ENCODE peak calls at places on chromosomes 12 and 14, in ten cellular contexts. One of them, this sample, is unnamed. For H3K9me3 and H3K4me1, the result is how much of the 10 kb centered on the place peaks cover.

GRCh38 chr12:47964102-47964723 is 817 bp downstream of the TMEM106C start:
- DNase-seq in CD8-positive, alpha-beta T cell: no peak
- DNase-seq in cardiac muscle cell: peak
- DNase-seq in breast epithelium: no peak
- DNase-seq in mammary epithelial cell: peak
- DNase-seq in uterus: peak
- DNase-seq in A549: peak
- DNase-seq in prostate gland: peak
- DNase-seq in fibroblast of lung: no peak
- DNase-seq in tibial artery: no peak
- DNase-seq in this sample: no peak

GRCh38 chr12:27861428-27862167 is 81.6 kb upstream of the MANSC4 start:
- DNase-seq in CD8-positive, alpha-beta T cell: no peak
- DNase-seq in cardiac muscle cell: peak
- DNase-seq in breast epithelium: no peak
- DNase-seq in mammary epithelial cell: peak
- DNase-seq in uterus: peak
- DNase-seq in A549: no peak
- DNase-seq in prostate gland: no peak
- DNase-seq in fibroblast of lung: peak
- DNase-seq in tibial artery: no peak
- DNase-seq in this sample: no peak

GRCh38 chr12:132954471-132955048 is 1.5 kb downstream of the ZNF605 start:
- DNase-seq in CD8-positive, alpha-beta T cell: no peak
- DNase-seq in cardiac muscle cell: no peak
- DNase-seq in breast epithelium: no peak
- DNase-seq in mammary epithelial cell: no peak
- DNase-seq in uterus: no peak
- DNase-seq in A549: peak
- DNase-seq in prostate gland: no peak
- DNase-seq in fibroblast of lung: no peak
- DNase-seq in tibial artery: peak
- DNase-seq in this sample: no peak

GRCh38 chr12:20601668-20602280 is 93.4 kb upstream of the SLCO1C1 start:
- DNase-seq in CD8-positive, alpha-beta T cell: no peak
- DNase-seq in cardiac muscle cell: peak
- DNase-seq in breast epithelium: no peak
- DNase-seq in mammary epithelial cell: no peak
- DNase-seq in uterus: no peak
- DNase-seq in A549: peak
- DNase-seq in prostate gland: no peak
- DNase-seq in fibroblast of lung: peak
- DNase-seq in tibial artery: no peak
- DNase-seq in this sample: no peak

GRCh38 chr14:62162998-62163589 is 400.9 kb downstream of the SNAPC1 start:
- DNase-seq in CD8-positive, alpha-beta T cell: no peak
- DNase-seq in cardiac muscle cell: peak
- DNase-seq in breast epithelium: no peak
- DNase-seq in mammary epithelial cell: peak
- DNase-seq in uterus: no peak
- DNase-seq in A549: peak
- DNase-seq in prostate gland: peak
- DNase-seq in fibroblast of lung: peak
- DNase-seq in tibial artery: no peak
- DNase-seq in this sample: peak

GRCh38 chr14:95647926-95648325 is 38.3 kb upstream of the TCL1B start:
- DNase-seq in CD8-positive, alpha-beta T cell: no peak
- DNase-seq in cardiac muscle cell: no peak
- DNase-seq in breast epithelium: no peak
- DNase-seq in mammary epithelial cell: no peak
- DNase-seq in uterus: no peak
- DNase-seq in A549: no peak
- DNase-seq in prostate gland: no peak
- DNase-seq in fibroblast of lung: no peak
- DNase-seq in tibial artery: no peak
- DNase-seq in this sample: no peak

GRCh38 chr12:50785406-50785805 is 21.5 kb downstream of the ATF1 start:
- DNase-seq in CD8-positive, alpha-beta T cell: no peak
- DNase-seq in cardiac muscle cell: peak
- DNase-seq in breast epithelium: no peak
- DNase-seq in mammary epithelial cell: no peak
- DNase-seq in uterus: no peak
- DNase-seq in A549: no peak
- DNase-seq in prostate gland: no peak
- DNase-seq in fibroblast of lung: no peak
- DNase-seq in tibial artery: no peak
- DNase-seq in this sample: no peak

GRCh38 chr12:52534482-52534881 is 14.3 kb upstream of the KRT5 start:
- DNase-seq in CD8-positive, alpha-beta T cell: no peak
- DNase-seq in cardiac muscle cell: no peak
- DNase-seq in breast epithelium: no peak
- DNase-seq in mammary epithelial cell: no peak
- DNase-seq in uterus: no peak
- DNase-seq in A549: no peak
- DNase-seq in prostate gland: no peak
- DNase-seq in fibroblast of lung: no peak
- DNase-seq in tibial artery: no peak
- DNase-seq in this sample: no peak

GRCh38 chr12:72673853-72674252 is 401.7 kb downstream of the TRHDE start:
- DNase-seq in CD8-positive, alpha-beta T cell: no peak
- DNase-seq in cardiac muscle cell: no peak
- DNase-seq in breast epithelium: no peak
- DNase-seq in mammary epithelial cell: no peak
- DNase-seq in uterus: no peak
- DNase-seq in A549: no peak
- DNase-seq in prostate gland: no peak
- DNase-seq in fibroblast of lung: no peak
- DNase-seq in tibial artery: no peak
- DNase-seq in this sample: no peak

GRCh38 chr12:108190529-108190928 is 61.4 kb downstream of the WSCD2 start:
- DNase-seq in CD8-positive, alpha-beta T cell: no peak
- DNase-seq in cardiac muscle cell: no peak
- DNase-seq in breast epithelium: no peak
- DNase-seq in mammary epithelial cell: no peak
- DNase-seq in uterus: peak
- DNase-seq in A549: no peak
- DNase-seq in prostate gland: no peak
- DNase-seq in fibroblast of lung: no peak
- DNase-seq in tibial artery: no peak
- DNase-seq in this sample: no peak
- H3K27ac ChIP-seq in CD8-positive, alpha-beta T cell: no peak
- H3K27ac ChIP-seq in cardiac muscle cell: peak
- H3K27ac ChIP-seq in breast epithelium: no peak
- H3K27ac ChIP-seq in mammary epithelial cell: no peak
- H3K27ac ChIP-seq in uterus: peak
- H3K27ac ChIP-seq in A549: no peak
- H3K27ac ChIP-seq in prostate gland: no peak
- H3K27ac ChIP-seq in fibroblast of lung: no peak
- H3K27ac ChIP-seq in tibial artery: no peak
- H3K27ac ChIP-seq in this sample: no peak

GRCh38 chr12:49540229-49541139 is 1.7 kb downstream of the KCNH3 start:
- DNase-seq in CD8-positive, alpha-beta T cell: peak
- DNase-seq in cardiac muscle cell: no peak
- DNase-seq in breast epithelium: peak
- DNase-seq in mammary epithelial cell: peak
- DNase-seq in uterus: peak
- DNase-seq in A549: no peak
- DNase-seq in prostate gland: no peak
- DNase-seq in fibroblast of lung: no peak
- DNase-seq in tibial artery: no peak
- DNase-seq in this sample: no peak

GRCh38 chr12:49542592-49543160 is 3.8 kb downstream of the KCNH3 start:
- DNase-seq in CD8-positive, alpha-beta T cell: no peak
- DNase-seq in cardiac muscle cell: no peak
- DNase-seq in breast epithelium: no peak
- DNase-seq in mammary epithelial cell: no peak
- DNase-seq in uterus: no peak
- DNase-seq in A549: no peak
- DNase-seq in prostate gland: no peak
- DNase-seq in fibroblast of lung: no peak
- DNase-seq in tibial artery: peak
- DNase-seq in this sample: no peak

GRCh38 chr12:49539406-49540228 is 787 bp downstream of the KCNH3 start:
- DNase-seq in CD8-positive, alpha-beta T cell: peak
- DNase-seq in cardiac muscle cell: no peak
- DNase-seq in breast epithelium: no peak
- DNase-seq in mammary epithelial cell: no peak
- DNase-seq in uterus: peak
- DNase-seq in A549: no peak
- DNase-seq in prostate gland: no peak
- DNase-seq in fibroblast of lung: no peak
- DNase-seq in tibial artery: no peak
- DNase-seq in this sample: no peak

GRCh38 chr12:49541911-49542505 is 3.2 kb downstream of the KCNH3 start:
- DNase-seq in CD8-positive, alpha-beta T cell: no peak
- DNase-seq in cardiac muscle cell: no peak
- DNase-seq in breast epithelium: no peak
- DNase-seq in mammary epithelial cell: no peak
- DNase-seq in uterus: no peak
- DNase-seq in A549: no peak
- DNase-seq in prostate gland: no peak
- DNase-seq in fibroblast of lung: no peak
- DNase-seq in tibial artery: peak
- DNase-seq in this sample: no peak

GRCh38 chr12:49541140-49541861 is 2.5 kb downstream of the KCNH3 start:
- DNase-seq in CD8-positive, alpha-beta T cell: peak
- DNase-seq in cardiac muscle cell: no peak
- DNase-seq in breast epithelium: no peak
- DNase-seq in mammary epithelial cell: no peak
- DNase-seq in uterus: peak
- DNase-seq in A549: no peak
- DNase-seq in prostate gland: no peak
- DNase-seq in fibroblast of lung: no peak
- DNase-seq in tibial artery: peak
- DNase-seq in this sample: no peak
- H3K9me3 ChIP-seq in CD8-positive, alpha-beta T cell: under half
- H3K9me3 ChIP-seq in cardiac muscle cell: under half
- H3K9me3 ChIP-seq in breast epithelium: under half
- H3K9me3 ChIP-seq in mammary epithelial cell: under half
- H3K9me3 ChIP-seq in uterus: under half
- H3K9me3 ChIP-seq in A549: under half
- H3K9me3 ChIP-seq in prostate gland: under half
- H3K9me3 ChIP-seq in fibroblast of lung: under half
- H3K9me3 ChIP-seq in tibial artery: under half
- H3K9me3 ChIP-seq in this sample: under half

GRCh38 chr14:100033347-100034052 is 31.7 kb upstream of the EVL start:
- DNase-seq in CD8-positive, alpha-beta T cell: no peak
- DNase-seq in cardiac muscle cell: no peak
- DNase-seq in breast epithelium: no peak
- DNase-seq in mammary epithelial cell: no peak
- DNase-seq in uterus: no peak
- DNase-seq in A549: no peak
- DNase-seq in prostate gland: no peak
- DNase-seq in fibroblast of lung: no peak
- DNase-seq in tibial artery: no peak
- DNase-seq in this sample: no peak

GRCh38 chr14:100035700-100036099 is 29.5 kb upstream of the EVL start:
- DNase-seq in CD8-positive, alpha-beta T cell: no peak
- DNase-seq in cardiac muscle cell: no peak
- DNase-seq in breast epithelium: no peak
- DNase-seq in mammary epithelial cell: no peak
- DNase-seq in uterus: no peak
- DNase-seq in A549: no peak
- DNase-seq in prostate gland: no peak
- DNase-seq in fibroblast of lung: no peak
- DNase-seq in tibial artery: no peak
- DNase-seq in this sample: no peak

GRCh38 chr14:100031506-100032281 is 33.5 kb upstream of the EVL start:
- DNase-seq in CD8-positive, alpha-beta T cell: no peak
- DNase-seq in cardiac muscle cell: peak
- DNase-seq in breast epithelium: peak
- DNase-seq in mammary epithelial cell: peak
- DNase-seq in uterus: peak
- DNase-seq in A549: peak
- DNase-seq in prostate gland: peak
- DNase-seq in fibroblast of lung: peak
- DNase-seq in tibial artery: peak
- DNase-seq in this sample: no peak

GRCh38 chr14:100030441-100031153 is 34.6 kb upstream of the EVL start:
- DNase-seq in CD8-positive, alpha-beta T cell: no peak
- DNase-seq in cardiac muscle cell: peak
- DNase-seq in breast epithelium: no peak
- DNase-seq in mammary epithelial cell: peak
- DNase-seq in uterus: peak
- DNase-seq in A549: peak
- DNase-seq in prostate gland: no peak
- DNase-seq in fibroblast of lung: peak
- DNase-seq in tibial artery: no peak
- DNase-seq in this sample: no peak

GRCh38 chr14:100032749-100033148 is 32.5 kb upstream of the EVL start:
- DNase-seq in CD8-positive, alpha-beta T cell: no peak
- DNase-seq in cardiac muscle cell: no peak
- DNase-seq in breast epithelium: no peak
- DNase-seq in mammary epithelial cell: no peak
- DNase-seq in uterus: no peak
- DNase-seq in A549: no peak
- DNase-seq in prostate gland: no peak
- DNase-seq in fibroblast of lung: no peak
- DNase-seq in tibial artery: no peak
- DNase-seq in this sample: no peak
- H3K4me1 ChIP-seq in CD8-positive, alpha-beta T cell: under half
- H3K4me1 ChIP-seq in cardiac muscle cell: under half
- H3K4me1 ChIP-seq in breast epithelium: under half
- H3K4me1 ChIP-seq in mammary epithelial cell: under half
- H3K4me1 ChIP-seq in uterus: under half
- H3K4me1 ChIP-seq in A549: half or more
- H3K4me1 ChIP-seq in prostate gland: under half
- H3K4me1 ChIP-seq in fibroblast of lung: under half
- H3K4me1 ChIP-seq in tibial artery: under half
- H3K4me1 ChIP-seq in this sample: under half

GRCh38 chr12:1719139-1719538 is 28.3 kb downstream of the ADIPOR2 start:
- DNase-seq in CD8-positive, alpha-beta T cell: no peak
- DNase-seq in cardiac muscle cell: peak
- DNase-seq in breast epithelium: no peak
- DNase-seq in mammary epithelial cell: no peak
- DNase-seq in uterus: no peak
- DNase-seq in A549: no peak
- DNase-seq in prostate gland: no peak
- DNase-seq in fibroblast of lung: peak
- DNase-seq in tibial artery: no peak
- DNase-seq in this sample: no peak
- H3K27ac ChIP-seq in CD8-positive, alpha-beta T cell: no peak
- H3K27ac ChIP-seq in cardiac muscle cell: no peak
- H3K27ac ChIP-seq in breast epithelium: no peak
- H3K27ac ChIP-seq in mammary epithelial cell: no peak
- H3K27ac ChIP-seq in uterus: peak
- H3K27ac ChIP-seq in A549: no peak
- H3K27ac ChIP-seq in prostate gland: no peak
- H3K27ac ChIP-seq in fibroblast of lung: no peak
- H3K27ac ChIP-seq in tibial artery: no peak
- H3K27ac ChIP-seq in this sample: no peak